ENCODE peak calls at places on chromosomes 2 and 18, in eight cellular contexts. U is AG04450, Z is ovary, D is RWPE2, E is psoas muscle, P is stomach, X is heart left ventricle, B is hepatocyte. A is an unnamed sample.

GRCh38 chr2:105765415-105766299 is 20.9 kb downstream of the NCK2 start:
- DNase-seq in U (no peak), Z (no peak), D (no peak), E (no peak), P (no peak), X (no peak), B (no peak), A (no peak)

GRCh38 chr2:238060096-238060541 is 682 bp upstream of the SCLY start:
- DNase-seq in U (no peak), Z (no peak), D (no peak), E (no peak), P (no peak), X (no peak), B (no peak), A (no peak)

GRCh38 chr2:70541481-70542020 is 12.1 kb downstream of the TGFA start:
- DNase-seq in U (no peak), Z (no peak), D (no peak), E (no peak), P (no peak), X (no peak), B (no peak), A (no peak)

GRCh38 chr2:172829229-172829628 is 93.6 kb downstream of the RAPGEF4 start:
- DNase-seq in U (peak; percentile 69), Z (no peak), D (no peak), E (no peak), P (no peak), X (no peak), B (peak; percentile 22), A (no peak)

GRCh38 chr18:45962866-45963265 is 4.3 kb downstream of the EPG5 start:
- DNase-seq in U (no peak), Z (no peak), D (no peak), E (no peak), P (no peak), X (no peak), B (no peak), A (no peak)

GRCh38 chr18:9958861-9959399 is 45.1 kb downstream of the VAPA start:
- DNase-seq in U (no peak), Z (no peak), D (no peak), E (no peak), P (no peak), X (no peak), B (no peak), A (no peak)

GRCh38 chr18:22355598-22355997 is 62.1 kb downstream of the CTAGE1 start:
- DNase-seq in U (no peak), Z (peak; percentile 60), D (no peak), E (no peak), P (no peak), X (no peak), B (no peak), A (no peak)

GRCh38 chr2:137689549-137689948 is 274.7 kb upstream of the HNMT start:
- DNase-seq in U (no peak), Z (no peak), D (no peak), E (no peak), P (no peak), X (no peak), B (no peak), A (no peak)

GRCh38 chr2:98040331-98040939 is 44.7 kb upstream of the TMEM131 start:
- DNase-seq in U (no peak), Z (no peak), D (no peak), E (no peak), P (no peak), X (no peak), B (no peak), A (no peak)

GRCh38 chr2:204491528-204491927 is 53.7 kb upstream of the PARD3B start:
- DNase-seq in U (no peak), Z (no peak), D (no peak), E (no peak), P (no peak), X (no peak), B (no peak), A (no peak)

GRCh38 chr18:50099725-50100414 is 95.1 kb downstream of the MYO5B start:
- DNase-seq in U (no peak), Z (no peak), D (no peak), E (no peak), P (no peak), X (no peak), B (peak; percentile 40), A (no peak)

GRCh38 chr2:64996914-64997313 is 7.7 kb downstream of the SLC1A4 start:
- DNase-seq in U (no peak), Z (no peak), D (no peak), E (no peak), P (no peak), X (no peak), B (no peak), A (no peak)

GRCh38 chr2:10274376-10274775 is 28.3 kb upstream of the HPCAL1 start:
- DNase-seq in U (no peak), Z (no peak), D (no peak), E (no peak), P (peak; percentile 13), X (no peak), B (no peak), A (no peak)

GRCh38 chr2:25215948-25216679 is 47.7 kb upstream of the POMC start:
- DNase-seq in U (no peak), Z (peak; percentile 79), D (no peak), E (peak; percentile 84), P (peak; percentile 74), X (peak; percentile 93), B (peak; percentile 89), A (peak; percentile 71)
- H3K4me3 ChIP-seq in U (peak overlapping the region; percentile 55), Z (peak overlapping the region; percentile 30), D (peak overlapping the region; percentile 25), E (peak overlapping the region; percentile 62), P (peak overlapping the region; percentile 52), X (peak overlapping the region; percentile 73), B (peak overlapping the region; percentile 48), A (peak overlapping the region; percentile 50)

DNA sequence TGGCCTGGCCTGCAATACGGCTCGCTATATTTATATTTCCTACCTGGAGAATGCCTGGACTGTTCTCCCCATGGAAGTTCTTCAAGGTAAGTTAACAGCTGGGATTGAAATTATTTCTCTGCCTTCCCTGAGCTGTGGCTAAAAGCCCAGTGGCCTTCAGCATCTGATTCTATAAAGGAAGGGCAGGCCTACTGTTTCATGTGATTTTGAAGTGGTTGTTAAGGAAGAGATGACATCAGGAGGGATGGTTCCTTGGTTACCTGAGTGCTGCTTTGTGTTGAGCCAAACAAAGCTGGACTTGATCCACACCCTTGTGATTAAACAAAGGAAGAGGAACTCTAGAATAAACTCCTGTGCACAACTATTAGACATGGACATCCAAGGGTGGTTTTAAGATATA is 61.6 kb downstream of the MFSD6 start:
- DNase-seq in U (no peak), Z (peak; percentile 21), D (no peak), E (no peak), P (no peak), X (no peak), B (peak; percentile 48), A (no peak)
- H3K27ac ChIP-seq in U (peak overlapping the region; percentile 81), Z (no peak overlapping the region), D (peak overlapping the region; percentile 51), E (peak overlapping the region; percentile 46), P (peak overlapping the region; percentile 78), X (peak overlapping the region; percentile 86), B (peak overlapping the region; percentile 77), A (peak overlapping the region; percentile 85)

DNA sequence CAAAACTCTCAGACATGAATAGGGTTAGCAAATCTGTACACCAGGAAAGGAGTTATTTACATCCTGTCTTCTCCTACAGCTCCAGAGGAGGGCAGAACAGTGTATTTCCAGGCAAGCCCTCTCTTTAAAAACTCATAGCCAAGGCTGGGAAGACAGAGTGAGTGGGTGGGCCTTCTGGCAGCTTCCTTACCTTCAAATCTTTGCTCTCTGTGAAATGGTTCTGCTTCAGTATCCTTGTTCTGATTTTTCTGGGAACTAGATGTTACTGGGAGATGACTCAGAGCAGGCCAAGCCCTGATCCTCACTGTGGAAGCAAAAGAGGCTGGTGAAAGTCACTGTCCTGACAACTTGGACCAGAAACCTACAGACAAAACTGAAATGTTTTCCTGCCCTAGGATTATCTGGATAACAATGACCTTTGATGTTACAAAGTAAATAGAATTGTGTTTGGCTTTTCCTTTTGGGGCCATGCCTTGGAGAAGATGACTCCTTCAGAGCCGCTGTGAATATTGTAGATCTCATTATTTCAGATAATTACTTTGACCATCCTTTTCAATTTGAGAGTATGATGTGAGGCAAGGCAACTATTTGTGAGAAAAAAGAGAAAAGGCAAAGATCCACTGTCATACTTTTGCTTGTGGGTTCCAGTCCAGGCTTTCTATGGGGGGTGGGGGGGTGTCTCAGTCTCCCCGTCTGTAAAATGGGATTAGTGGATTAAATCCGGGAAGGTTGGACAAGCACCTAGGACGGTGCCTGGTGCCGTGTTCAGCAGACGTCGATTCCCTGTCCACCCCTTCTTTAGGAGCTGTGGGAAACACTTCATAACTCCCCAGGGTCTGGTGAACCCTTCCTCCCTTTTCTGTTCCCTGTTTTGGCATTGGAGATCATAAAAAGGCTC is 644 bp upstream of the QPCT start:
- DNase-seq in U (no peak), Z (no peak), D (no peak), E (no peak), P (no peak), X (no peak), B (peak; percentile 51), A (no peak)
- TF ChIP-seq CTCF in U (peak; percentile 57), Z (no peak), D (peak; percentile 32), E (peak; percentile 32), P (no peak), X (no peak), B (peak; percentile 18), A (peak; percentile 11)

DNA sequence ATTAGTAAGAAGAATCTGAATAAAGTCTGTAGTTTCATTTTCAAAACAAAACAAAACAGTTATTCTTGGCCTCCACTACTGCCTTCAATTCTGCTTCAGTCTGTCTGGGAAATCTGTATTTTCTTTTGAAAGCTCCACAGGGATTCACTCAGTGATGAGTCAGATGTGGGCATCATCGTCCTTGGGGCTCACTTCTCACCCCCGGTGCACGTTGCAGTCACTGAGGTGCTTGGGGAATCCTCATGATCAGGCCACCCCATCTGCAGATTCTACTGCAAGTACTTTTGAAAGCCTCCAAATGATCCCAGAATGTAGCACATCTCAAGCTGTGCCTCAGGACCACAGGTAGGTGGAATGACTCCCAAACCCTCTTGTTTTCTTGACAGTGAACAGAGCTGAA is 34.3 kb downstream of the LPIN2 start:
- DNase-seq in U (peak; percentile 34), Z (peak; percentile 57), D (no peak), E (no peak), P (no peak), X (no peak), B (no peak), A (no peak)
- H3K4me3 ChIP-seq in U (peak overlapping the region; percentile 8), Z (no peak overlapping the region), D (no peak overlapping the region), E (no peak overlapping the region), P (no peak overlapping the region), X (peak overlapping the region; percentile 35), B (no peak overlapping the region), A (no peak overlapping the region)

GRCh38 chr2:219499058-219499307 is 292 bp downstream of the GMPPA start:
- DNase-seq in U (no peak), Z (no peak), D (no peak), E (no peak), P (no peak), X (no peak), B (no peak), A (no peak)
- H3K27ac ChIP-seq in U (peak overlapping the region; percentile 84), Z (peak overlapping the region; percentile 55), D (peak overlapping the region; percentile 61), E (peak overlapping the region; percentile 91), P (peak overlapping the region; percentile 98), X (peak overlapping the region; percentile 100), B (peak overlapping the region; percentile 59), A (peak overlapping the region; percentile 74)

DNA sequence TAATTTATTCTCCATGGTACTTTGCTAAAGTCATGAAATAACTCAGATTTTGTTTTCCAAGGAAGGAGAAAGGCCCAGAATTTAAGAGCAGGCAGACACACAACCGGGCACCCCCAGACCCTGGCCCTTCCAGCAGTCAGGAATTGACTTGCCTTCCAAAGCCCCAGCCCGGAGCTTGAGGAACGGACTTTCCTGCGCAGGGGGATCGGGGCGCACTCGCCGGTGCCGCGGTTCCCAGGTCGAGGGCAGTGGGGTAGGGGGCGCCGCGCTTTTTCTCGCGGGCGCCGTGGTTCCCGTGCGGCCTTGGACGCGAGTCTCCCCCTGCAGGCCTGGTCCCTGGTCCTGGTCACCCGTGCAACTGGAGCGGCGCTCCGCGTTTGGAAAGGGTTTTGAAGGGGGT is 1.2 kb downstream of the ZNF236 start:
- DNase-seq in U (no peak), Z (no peak), D (peak; percentile 52), E (peak; percentile 34), P (no peak), X (peak; percentile 70), B (peak; percentile 60), A (peak; percentile 52)
- TF ChIP-seq CTCF in U (peak; percentile 39), Z (no peak), D (no peak), E (no peak), P (no peak), X (peak; percentile 10), B (peak; percentile 42), A (peak; percentile 30)

A was measured in dorsolateral prefrontal cortex.